ENCODE peak calls at places on chromosomes 6 and 20, in four cellular contexts. One of them, this sample, is unnamed.

GRCh38 chr20:62914970-62915457 is 11.3 kb downstream of the DIDO1 start:
- DNase-seq in SK-N-SH: peak
- DNase-seq in H9: peak
- DNase-seq in neural progenitor cell: peak
- DNase-seq in this sample: peak

GRCh38 chr20:1171461-1172093 is 13.2 kb downstream of the TMEM74B start:
- DNase-seq in neural progenitor cell: peak
- DNase-seq in H9: peak
- DNase-seq in SK-N-SH: no peak
- DNase-seq in this sample: peak

GRCh38 chr20:4252005-4252404 is 236.6 kb upstream of the RNF24 start:
- DNase-seq in neural progenitor cell: no peak
- DNase-seq in SK-N-SH: no peak
- DNase-seq in H9: no peak
- DNase-seq in this sample: no peak

GRCh38 chr6:126716826-126717514 is 377.1 kb downstream of the CENPW start:
- DNase-seq in H9: no peak
- DNase-seq in neural progenitor cell: peak
- DNase-seq in SK-N-SH: no peak
- DNase-seq in this sample: peak

GRCh38 chr20:58883243-58883691 is 30.8 kb downstream of the GNAS start:
- DNase-seq in H9: peak
- DNase-seq in neural progenitor cell: peak
- DNase-seq in SK-N-SH: no peak
- DNase-seq in this sample: no peak

GRCh38 chr6:137977814-137978213 is 110.8 kb downstream of the TNFAIP3 start:
- DNase-seq in SK-N-SH: no peak
- DNase-seq in H9: no peak
- DNase-seq in neural progenitor cell: no peak
- DNase-seq in this sample: no peak

GRCh38 chr6:143746202-143747119 is 68.7 kb downstream of the PHACTR2 start:
- DNase-seq in neural progenitor cell: no peak
- DNase-seq in H9: peak
- DNase-seq in SK-N-SH: no peak
- DNase-seq in this sample: peak

GRCh38 chr6:111757342-111757741 is 115.9 kb downstream of the FYN start:
- DNase-seq in H9: no peak
- DNase-seq in SK-N-SH: no peak
- DNase-seq in neural progenitor cell: no peak
- DNase-seq in this sample: no peak

GRCh38 chr6:11011787-11012234 is 32.3 kb downstream of the ELOVL2 start:
- DNase-seq in SK-N-SH: no peak
- DNase-seq in H9: peak
- DNase-seq in neural progenitor cell: no peak
- DNase-seq in this sample: peak

GRCh38 chr20:33789109-33789857 is 21.9 kb upstream of the CHMP4B start:
- DNase-seq in SK-N-SH: peak
- DNase-seq in H9: no peak
- DNase-seq in neural progenitor cell: no peak
- DNase-seq in this sample: peak

GRCh38 chr6:141486942-141487341 is 645.8 kb upstream of the GJE1 start:
- DNase-seq in neural progenitor cell: no peak
- DNase-seq in H9: no peak
- DNase-seq in SK-N-SH: no peak
- DNase-seq in this sample: no peak

GRCh38 chr6:139376054-139376355 is 1.6 kb upstream of the CITED2 start:
- DNase-seq in neural progenitor cell: no peak
- DNase-seq in H9: no peak
- DNase-seq in SK-N-SH: no peak
- DNase-seq in this sample: no peak

GRCh38 chr6:125924169-125924568 is 32.4 kb upstream of the HINT3 start:
- DNase-seq in SK-N-SH: no peak
- DNase-seq in neural progenitor cell: no peak
- DNase-seq in H9: no peak
- DNase-seq in this sample: no peak

GRCh38 chr20:35226775-35227681 is 538 bp downstream of the MMP24 start:
- DNase-seq in neural progenitor cell: peak
- DNase-seq in H9: peak
- DNase-seq in SK-N-SH: peak
- DNase-seq in this sample: peak

GRCh38 chr20:8021541-8022269 is 2.1 kb upstream of the TMX4 start:
- DNase-seq in H9: no peak
- DNase-seq in neural progenitor cell: no peak
- DNase-seq in SK-N-SH: no peak
- DNase-seq in this sample: no peak

GRCh38 chr6:127201321-127201720 is 65.3 kb upstream of the RNF146 start:
- DNase-seq in H9: no peak
- DNase-seq in SK-N-SH: no peak
- DNase-seq in neural progenitor cell: no peak
- DNase-seq in this sample: peak

GRCh38 chr6:11366934-11367637 is 134.6 kb upstream of the NEDD9 start:
- DNase-seq in H9: no peak
- DNase-seq in SK-N-SH: no peak
- DNase-seq in neural progenitor cell: peak
- DNase-seq in this sample: peak

GRCh38 chr6:159429427-159429826 is 260.2 kb downstream of the FNDC1 start:
- DNase-seq in SK-N-SH: no peak
- DNase-seq in neural progenitor cell: no peak
- DNase-seq in H9: no peak
- DNase-seq in this sample: no peak

GRCh38 chr6:12297363-12298016 is 7.3 kb downstream of the EDN1 start:
- DNase-seq in SK-N-SH: no peak
- DNase-seq in H9: no peak
- DNase-seq in neural progenitor cell: no peak
- DNase-seq in this sample: peak

GRCh38 chr20:56445130-56445529 is 23.3 kb upstream of the RTF2 start:
- DNase-seq in SK-N-SH: no peak
- DNase-seq in H9: no peak
- DNase-seq in neural progenitor cell: no peak
- DNase-seq in this sample: no peak

GRCh38 chr6:158399040-158399700 is 86.9 kb downstream of the TULP4 start:
- DNase-seq in SK-N-SH: no peak
- DNase-seq in H9: no peak
- DNase-seq in neural progenitor cell: no peak
- DNase-seq in this sample: no peak

GRCh38 chr6:158962371-158962770 is 37.6 kb downstream of the RSPH3 start:
- DNase-seq in H9: no peak
- DNase-seq in neural progenitor cell: no peak
- DNase-seq in SK-N-SH: no peak
- DNase-seq in this sample: no peak

GRCh38 chr6:107706516-107706915 is 117.6 kb downstream of the SCML4 start:
- DNase-seq in neural progenitor cell: peak
- DNase-seq in SK-N-SH: no peak
- DNase-seq in H9: no peak
- DNase-seq in this sample: peak

GRCh38 chr20:58429303-58429702 is 40.3 kb downstream of the VAPB start:
- DNase-seq in H9: no peak
- DNase-seq in neural progenitor cell: no peak
- DNase-seq in SK-N-SH: no peak
- DNase-seq in this sample: peak

GRCh38 chr6:142844065-142844755 is 100.8 kb downstream of the HIVEP2 start:
- DNase-seq in SK-N-SH: no peak
- DNase-seq in H9: no peak
- DNase-seq in neural progenitor cell: no peak
- DNase-seq in this sample: no peak

GRCh38 chr6:88422831-88423230 is 256.7 kb upstream of the CNR1 start:
- DNase-seq in neural progenitor cell: no peak
- DNase-seq in SK-N-SH: peak
- DNase-seq in H9: peak
- DNase-seq in this sample: peak

GRCh38 chr20:22768266-22768665 is 183.9 kb upstream of the FOXA2 start:
- DNase-seq in neural progenitor cell: no peak
- DNase-seq in H9: no peak
- DNase-seq in SK-N-SH: no peak
- DNase-seq in this sample: no peak

GRCh38 chr6:36956111-36956820 is 1.7 kb downstream of the PI16 start:
- DNase-seq in H9: no peak
- DNase-seq in SK-N-SH: no peak
- DNase-seq in neural progenitor cell: no peak
- DNase-seq in this sample: no peak

GRCh38 chr6:167398214-167399050 is 73.5 kb downstream of the TTLL2 start:
- DNase-seq in H9: no peak
- DNase-seq in SK-N-SH: no peak
- DNase-seq in neural progenitor cell: no peak
- DNase-seq in this sample: no peak

GRCh38 chr20:50369225-50370035 is 140.8 kb upstream of the PTPN1 start:
- DNase-seq in neural progenitor cell: no peak
- DNase-seq in SK-N-SH: no peak
- DNase-seq in H9: no peak
- DNase-seq in this sample: no peak

GRCh38 chr6:135230702-135231468 is 49.8 kb downstream of the MYB start:
- DNase-seq in neural progenitor cell: no peak
- DNase-seq in H9: no peak
- DNase-seq in SK-N-SH: no peak
- DNase-seq in this sample: peak

GRCh38 chr6:87645080-87645479 is 55.1 kb downstream of the ORC3 start:
- DNase-seq in neural progenitor cell: no peak
- DNase-seq in H9: no peak
- DNase-seq in SK-N-SH: no peak
- DNase-seq in this sample: no peak

GRCh38 chr6:33316603-33317417 is 734 bp downstream of the ZBTB22 start:
- DNase-seq in neural progenitor cell: peak
- DNase-seq in SK-N-SH: peak
- DNase-seq in H9: peak
- DNase-seq in this sample: no peak

GRCh38 chr6:21033095-21033494 is 498.8 kb downstream of the CDKAL1 start:
- DNase-seq in SK-N-SH: no peak
- DNase-seq in neural progenitor cell: no peak
- DNase-seq in H9: no peak
- DNase-seq in this sample: no peak

GRCh38 chr20:62210496-62210855 is 9.6 kb downstream of the HRH3 start:
- DNase-seq in SK-N-SH: peak
- DNase-seq in H9: no peak
- DNase-seq in neural progenitor cell: no peak
- DNase-seq in this sample: no peak

GRCh38 chr20:5973172-5973571 is 22.7 kb downstream of the MCM8 start:
- DNase-seq in neural progenitor cell: no peak
- DNase-seq in H9: no peak
- DNase-seq in SK-N-SH: no peak
- DNase-seq in this sample: no peak

GRCh38 chr6:33993653-33994052 is 152.2 kb downstream of the GRM4 start:
- DNase-seq in H9: no peak
- DNase-seq in neural progenitor cell: no peak
- DNase-seq in SK-N-SH: peak
- DNase-seq in this sample: no peak

GRCh38 chr6:117263353-117263927 is 1.9 kb upstream of the VGLL2 start:
- DNase-seq in H9: no peak
- DNase-seq in SK-N-SH: no peak
- DNase-seq in neural progenitor cell: no peak
- DNase-seq in this sample: no peak

GRCh38 chr6:117266948-117267347 is 1.6 kb downstream of the VGLL2 start:
- DNase-seq in SK-N-SH: no peak
- DNase-seq in neural progenitor cell: no peak
- DNase-seq in H9: no peak
- DNase-seq in this sample: no peak

GRCh38 chr6:117265425-117266266 is at the start of gene VGLL2:
- DNase-seq in H9: peak
- DNase-seq in neural progenitor cell: peak
- DNase-seq in SK-N-SH: peak
- DNase-seq in this sample: peak

GRCh38 chr6:117266267-117266797 is 974 bp downstream of the VGLL2 start:
- DNase-seq in H9: no peak
- DNase-seq in neural progenitor cell: peak
- DNase-seq in SK-N-SH: no peak
- DNase-seq in this sample: no peak

DNA sequence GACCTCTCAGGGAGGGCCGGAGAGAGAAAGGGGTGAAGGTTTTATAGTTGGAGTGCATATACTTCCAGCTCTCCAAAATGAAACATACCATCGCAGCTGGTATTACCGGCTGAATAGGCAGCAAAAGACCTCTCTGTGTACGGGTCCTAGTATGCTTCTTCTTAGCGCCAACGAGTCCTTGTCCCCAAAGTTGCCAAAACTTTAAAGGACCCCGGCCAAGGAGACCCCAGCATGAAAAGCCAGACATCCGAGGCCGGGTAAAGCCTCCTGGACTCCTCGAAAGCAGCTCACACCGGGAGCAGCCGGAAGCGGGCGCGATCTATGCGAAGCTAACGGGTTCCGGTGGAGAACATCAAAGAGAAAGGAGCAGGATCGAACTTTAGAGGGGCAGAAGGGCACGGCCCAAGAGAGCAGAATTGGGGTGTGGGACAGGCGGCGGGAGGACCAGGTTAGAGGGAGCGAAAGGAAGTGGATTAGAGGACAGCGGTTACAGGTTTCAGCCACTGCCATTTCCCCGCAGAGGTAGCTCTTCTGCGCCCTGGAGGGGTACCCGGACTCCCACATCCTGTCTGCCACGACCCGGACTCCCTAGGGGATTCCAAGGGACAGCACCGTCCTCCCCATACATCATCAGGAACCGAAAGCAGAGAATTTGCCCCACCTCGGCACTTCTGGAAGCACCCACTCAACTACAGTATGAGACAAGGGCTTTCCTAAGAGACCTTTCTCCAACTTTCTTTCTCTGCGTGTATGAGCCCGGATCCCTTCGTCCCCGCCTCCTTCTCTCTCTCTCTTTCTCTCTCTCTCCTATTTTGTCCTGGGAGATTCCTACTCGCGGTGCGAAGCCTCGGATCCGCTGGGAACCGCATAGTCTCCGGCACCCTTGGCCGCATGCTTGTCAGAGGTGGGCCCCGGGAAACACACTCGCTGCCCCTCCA is 602 bp upstream of the VGLL2 start:
- DNase-seq in H9: peak
- DNase-seq in SK-N-SH: peak
- DNase-seq in neural progenitor cell: peak
- DNase-seq in this sample: peak
- H3K4me2 ChIP-seq in H9: peak
- H3K4me2 ChIP-seq in SK-N-SH: peak
- H3K4me2 ChIP-seq in neural progenitor cell: peak
- H3K4me2 ChIP-seq in this sample: peak

GRCh38 chr20:11001767-11002540 is 328.2 kb upstream of the JAG1 start:
- DNase-seq in neural progenitor cell: no peak
- DNase-seq in H9: no peak
- DNase-seq in SK-N-SH: no peak
- DNase-seq in this sample: peak
- H3K27ac ChIP-seq in neural progenitor cell: no peak
- H3K27ac ChIP-seq in H9: no peak
- H3K27ac ChIP-seq in SK-N-SH: peak
- H3K27ac ChIP-seq in this sample: no peak

DNA sequence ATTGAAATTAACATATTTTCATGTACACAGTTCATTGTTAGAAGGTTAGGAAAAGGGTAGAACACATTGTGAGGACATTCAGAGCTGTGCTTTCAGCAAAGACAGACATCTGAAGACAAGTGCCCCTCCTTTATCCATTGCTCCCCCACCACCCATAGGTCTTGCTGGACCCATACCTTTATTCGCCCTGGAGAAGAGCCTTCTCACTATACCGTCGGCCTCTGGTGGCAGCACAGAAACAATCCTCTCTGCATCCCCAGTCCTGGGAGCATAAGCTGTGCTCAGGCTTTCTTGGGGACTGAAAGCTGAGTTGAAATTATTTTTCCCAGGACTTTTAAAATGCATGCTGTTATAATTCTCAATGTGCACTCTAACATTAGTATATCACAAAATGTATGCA is 372.3 kb downstream of the EPHA7 start:
- DNase-seq in neural progenitor cell: peak
- DNase-seq in SK-N-SH: no peak
- DNase-seq in H9: peak
- DNase-seq in this sample: peak
- H3K4me2 ChIP-seq in neural progenitor cell: no peak
- H3K4me2 ChIP-seq in SK-N-SH: no peak
- H3K4me2 ChIP-seq in H9: no peak
- H3K4me2 ChIP-seq in this sample: no peak

GRCh38 chr6:110528051-110528929 is 51.9 kb upstream of the SLC22A16 start:
- DNase-seq in neural progenitor cell: peak
- DNase-seq in H9: no peak
- DNase-seq in SK-N-SH: peak
- DNase-seq in this sample: peak
- H3K27ac ChIP-seq in neural progenitor cell: no peak
- H3K27ac ChIP-seq in H9: no peak
- H3K27ac ChIP-seq in SK-N-SH: peak
- H3K27ac ChIP-seq in this sample: no peak